ENCODE peak calls at places on chromosomes 13 and 19, in seven cellular contexts. W is stomach, V is neural progenitor cell, F is HAP-1, R is IMR-90, K is heart left ventricle, X is heart right ventricle. E is an unnamed sample.

GRCh38 chr19:19297759-19298158 is 22.6 kb downstream of the SUGP1 start:
- DNase-seq in R (no peak), W (no peak), X (peak; percentile 25), F (no peak), V (no peak), K (peak; percentile 46), E (no peak)

GRCh38 chr19:38666662-38667448 is 19.4 kb downstream of the ACTN4 start:
- DNase-seq in F (peak; percentile 75), K (peak; percentile 75), V (peak; percentile 58), W (no peak), R (peak; percentile 81), X (peak; percentile 76), E (no peak)

GRCh38 chr19:3270908-3271307 is 46.4 kb downstream of the CELF5 start:
- DNase-seq in K (no peak), F (peak; percentile 66), V (peak; percentile 90), R (peak; percentile 45), X (no peak), W (no peak), E (no peak)

GRCh38 chr19:17847538-17848366 is at the start of gene JAK3:
- DNase-seq in W (peak; percentile 52), R (peak; percentile 46), K (peak; percentile 71), V (peak; percentile 94), F (peak; percentile 91), X (peak; percentile 63), E (peak; percentile 89)

GRCh38 chr19:29303035-29303706 is 90.2 kb upstream of the UQCRFS1 start:
- DNase-seq in K (no peak), X (no peak), V (no peak), R (no peak), F (no peak), W (no peak), E (no peak)

GRCh38 chr13:75769141-75769905 is 133.2 kb downstream of the LMO7 start:
- DNase-seq in W (no peak), F (no peak), V (no peak), X (no peak), R (no peak), K (no peak), E (no peak)

GRCh38 chr13:79674765-79675515 is 194.0 kb downstream of the NDFIP2 start:
- DNase-seq in R (no peak), F (no peak), W (no peak), X (no peak), V (no peak), K (no peak), E (no peak)

GRCh38 chr19:37077615-37077928 is 661 bp upstream of the ZNF420 start:
- DNase-seq in W (no peak), R (peak; percentile 11), V (no peak), K (no peak), F (no peak), X (no peak), E (no peak)

GRCh38 chr13:31749929-31750328 is 10.6 kb downstream of the RXFP2 start:
- DNase-seq in R (peak; percentile 94), F (no peak), X (no peak), V (no peak), K (no peak), W (no peak), E (no peak)

GRCh38 chr19:22806418-22806817 is 22.5 kb upstream of the ZNF99 start:
- DNase-seq in R (no peak), X (no peak), V (no peak), F (no peak), K (no peak), W (no peak), E (no peak)

DNA sequence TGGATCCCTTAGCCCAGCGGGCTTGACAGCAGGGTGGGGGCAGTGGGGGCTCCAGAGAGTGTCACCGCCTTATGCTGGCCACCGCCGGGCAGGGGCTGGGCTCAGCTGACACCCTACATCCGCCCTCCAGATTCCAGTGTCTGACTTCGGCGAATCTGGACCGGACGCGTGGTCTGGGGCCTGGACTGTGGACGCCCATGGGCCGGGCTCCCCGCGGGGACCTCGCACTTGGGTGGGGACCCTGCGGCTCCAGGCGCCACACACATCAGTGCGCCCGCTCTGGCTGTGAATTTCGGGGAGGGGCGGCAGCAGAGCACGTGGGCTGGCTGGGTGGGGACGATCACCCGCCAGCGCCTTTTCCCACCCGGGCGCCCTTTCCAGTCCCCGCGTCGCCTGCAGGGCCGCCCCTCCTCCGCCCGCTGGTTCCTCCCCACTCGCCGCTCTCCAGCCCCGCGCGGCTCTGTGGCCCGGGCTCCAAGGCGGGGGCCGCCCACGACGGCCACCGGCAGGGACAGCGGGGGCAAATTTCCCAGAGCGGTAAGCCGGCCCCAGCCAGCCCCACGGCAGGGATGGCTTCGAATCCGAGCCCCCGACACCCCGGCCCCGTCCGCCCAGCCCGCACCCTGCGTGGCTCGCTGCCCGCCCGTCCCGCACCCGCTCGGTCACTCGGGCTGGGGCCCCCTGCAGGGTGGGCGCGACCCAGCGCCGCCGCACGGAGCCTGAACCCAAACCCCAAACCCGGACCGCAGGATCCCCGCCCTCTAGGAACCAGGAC is 23.3 kb upstream of the ZNF99 start:
- DNase-seq in V (no peak), R (no peak), W (no peak), F (no peak), X (no peak), K (no peak), E (no peak)
- H3K4me3 ChIP-seq in V (no peak overlapping the region), R (no peak overlapping the region), W (no peak overlapping the region), F (no peak overlapping the region), X (no peak overlapping the region), K (no peak overlapping the region), E (no peak overlapping the region)

DNA sequence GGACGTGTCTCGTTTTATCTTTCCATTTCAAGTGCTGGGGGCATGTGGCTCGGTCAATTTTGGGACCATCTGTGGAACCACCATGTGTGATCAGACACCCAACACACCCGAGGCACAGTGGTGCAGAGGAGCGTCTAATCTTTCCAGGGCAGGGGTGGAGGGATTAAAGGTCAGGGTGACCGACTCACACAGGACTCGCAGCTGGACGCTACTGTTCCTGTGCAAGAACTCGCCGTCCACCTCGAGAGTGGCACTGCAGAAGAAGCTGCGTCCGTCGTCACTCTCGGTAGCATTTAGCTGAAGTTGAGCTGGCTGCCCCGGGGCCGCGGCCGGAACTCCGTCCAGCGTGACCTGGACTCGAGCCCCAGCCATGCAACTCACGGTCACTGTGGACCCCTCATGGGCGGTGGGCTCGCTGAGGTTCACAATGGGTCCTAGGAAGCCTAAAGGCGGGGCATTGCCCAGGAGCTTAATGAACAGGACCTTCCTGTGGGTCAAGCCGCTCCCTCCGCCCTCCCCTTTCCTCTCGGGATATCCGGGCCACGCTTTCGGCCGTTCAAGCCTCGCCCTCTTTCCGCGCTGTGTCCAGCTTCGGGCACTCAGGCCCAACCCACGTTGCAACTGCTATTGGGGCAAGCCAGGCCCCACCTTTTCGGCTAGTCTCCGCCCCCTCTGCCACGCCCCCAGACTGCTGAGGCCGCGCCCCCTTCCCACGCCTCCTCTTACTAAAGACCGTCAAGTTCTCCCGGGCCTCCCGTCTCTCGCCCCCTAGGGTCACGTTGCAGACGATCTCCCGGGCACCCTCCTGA is 1.2 kb upstream of the RAVER1 start:
- DNase-seq in V (peak; percentile 93), F (peak; percentile 89), W (peak; percentile 97), X (peak; percentile 96), K (peak; percentile 97), R (peak; percentile 93), E (peak; percentile 21)
- H3K4me3 ChIP-seq in V (peak overlapping the region; percentile 71), F (peak overlapping the region; percentile 100), W (peak overlapping the region; percentile 81), X (peak overlapping the region; percentile 16), K (peak overlapping the region; percentile 84), R (peak overlapping the region; percentile 61), E (no peak overlapping the region)

GRCh38 chr19:35986664-35987570 is 8.1 kb upstream of the SDHAF1 start:
- DNase-seq in K (no peak), R (no peak), V (peak; percentile 76), X (peak; percentile 12), F (peak; percentile 79), W (no peak), E (no peak)

GRCh38 chr19:35986111-35986510 is 8.9 kb upstream of the SDHAF1 start:
- DNase-seq in R (no peak), W (no peak), F (no peak), K (no peak), V (no peak), X (no peak), E (no peak)

GRCh38 chr19:35990771-35991730 is 3.9 kb upstream of the SDHAF1 start:
- DNase-seq in F (no peak), R (no peak), K (no peak), W (no peak), X (no peak), V (no peak), E (no peak)

GRCh38 chr19:35988824-35989223 is 6.2 kb upstream of the SDHAF1 start:
- DNase-seq in X (no peak), K (no peak), W (no peak), F (no peak), R (no peak), V (no peak), E (no peak)

DNA sequence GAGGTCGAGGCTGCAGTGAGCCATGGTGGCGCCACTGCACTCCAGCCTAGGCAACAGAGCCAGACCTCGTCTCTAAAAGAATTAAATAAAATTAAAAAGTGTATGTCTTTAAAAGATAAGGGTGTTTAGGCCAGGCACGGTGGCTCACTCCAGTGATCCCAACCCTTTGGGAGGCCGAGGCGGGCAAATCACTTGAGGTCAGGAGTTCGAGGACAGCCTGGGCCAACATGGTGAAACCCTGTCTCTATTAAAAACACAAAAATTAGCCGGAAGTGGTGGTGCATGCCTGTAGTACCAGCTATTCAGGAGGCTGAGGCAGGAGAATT is 7.5 kb upstream of the SDHAF1 start:
- DNase-seq in W (no peak), K (no peak), X (no peak), F (no peak), V (no peak), R (no peak), E (no peak)
- H3K4me3 ChIP-seq in W (peak overlapping the region; percentile 33), K (peak overlapping the region; percentile 28), X (no peak overlapping the region), F (peak overlapping the region; percentile 31), V (peak overlapping the region; percentile 54), R (no peak overlapping the region), E (no peak overlapping the region)

GRCh38 chr19:6250024-6250605 is 29.7 kb downstream of the MLLT1 start:
- DNase-seq in F (no peak), K (no peak), W (no peak), R (peak; percentile 80), X (no peak), V (no peak), E (no peak)
- H3K4me3 ChIP-seq in F (no peak overlapping the region), K (no peak overlapping the region), W (no peak overlapping the region), R (no peak overlapping the region), X (no peak overlapping the region), V (no peak overlapping the region), E (no peak overlapping the region)

DNA sequence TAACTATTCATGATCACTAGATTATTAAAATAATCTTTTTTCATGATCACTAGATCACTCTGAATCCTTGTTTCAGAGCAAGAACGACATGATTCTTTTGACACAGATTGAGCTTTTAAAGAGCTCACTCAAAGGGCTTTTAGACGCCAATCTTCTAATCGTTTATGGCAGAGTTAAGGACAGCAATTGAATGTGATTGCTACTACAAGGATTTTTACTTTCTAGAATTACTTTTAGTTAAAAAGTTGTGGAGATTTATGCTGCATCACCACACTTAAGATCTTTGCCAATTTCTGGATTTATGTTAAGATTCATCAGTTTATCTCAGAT is 1.3 kb downstream of the EXOSC8 start:
- DNase-seq in R (no peak), V (no peak), X (no peak), W (no peak), K (no peak), F (no peak), E (no peak)
- H3K4me3 ChIP-seq in R (no peak overlapping the region), V (peak overlapping the region; percentile 68), X (no peak overlapping the region), W (no peak overlapping the region), K (peak overlapping the region; percentile 97), F (peak overlapping the region; percentile 84), E (peak overlapping the region; percentile 77)